ENCODE peak calls at places on chromosomes 12 and 14, in seven cellular contexts. A, P, J, S, X, B and C are unnamed samples.

GRCh38 chr12:117662620-117663395 is 301.4 kb upstream of the NOS1 start:
- DNase-seq in B (no peak), S (peak), X (no peak), J (no peak), A (no peak), P (no peak), C (peak)

GRCh38 chr12:93943766-93944165 is 204.6 kb upstream of the PLXNC1 start:
- DNase-seq in P (no peak), A (peak), S (no peak), B (peak), J (peak), X (no peak), C (peak)

GRCh38 chr12:22230280-22230794 is 104.2 kb downstream of the ST8SIA1 start:
- DNase-seq in A (peak), J (no peak), X (no peak), S (no peak), B (no peak), P (no peak), C (no peak)

GRCh38 chr14:86574778-86575129 is 1044.8 kb downstream of the FLRT2 start:
- DNase-seq in J (no peak), X (no peak), A (no peak), P (no peak), S (no peak), B (no peak), C (no peak)

GRCh38 chr12:32240833-32241232 is 134.2 kb downstream of the BICD1 start:
- DNase-seq in J (no peak), S (no peak), X (no peak), P (no peak), A (no peak), B (no peak), C (no peak)

GRCh38 chr12:6180300-6181051 is 19.7 kb upstream of the CD9 start:
- DNase-seq in B (no peak), P (peak), J (peak), X (no peak), S (no peak), A (peak), C (peak)

GRCh38 chr12:100234591-100235304 is 32.1 kb downstream of the DEPDC4 start:
- DNase-seq in X (peak), J (peak), S (no peak), P (no peak), B (no peak), A (peak), C (peak)

GRCh38 chr12:45918818-45919217 is 71.6 kb downstream of the SCAF11 start:
- DNase-seq in X (no peak), P (no peak), A (peak), J (no peak), S (no peak), B (no peak), C (no peak)

GRCh38 chr12:16076553-16076952 is 165.4 kb downstream of the DERA start:
- DNase-seq in P (peak), A (peak), J (peak), X (no peak), S (no peak), B (no peak), C (peak)

GRCh38 chr14:61839452-61839851 is 77.2 kb downstream of the SNAPC1 start:
- DNase-seq in S (no peak), X (no peak), B (no peak), A (peak), P (no peak), J (peak), C (no peak)

GRCh38 chr12:124732275-124733075 is 131.2 kb downstream of the SCARB1 start:
- DNase-seq in S (no peak), P (no peak), B (no peak), J (peak), A (no peak), X (no peak), C (no peak)

GRCh38 chr14:35121026-35121886 is 534 bp downstream of the PPP2R3C start:
- DNase-seq in P (peak), S (no peak), X (no peak), B (no peak), A (peak), J (peak), C (no peak)

GRCh38 chr12:40735551-40736230 is 43.5 kb downstream of the CNTN1 start:
- DNase-seq in B (no peak), P (no peak), S (no peak), J (no peak), A (no peak), X (no peak), C (no peak)

GRCh38 chr12:120180975-120181374 is 13.5 kb downstream of the GCN1 start:
- DNase-seq in X (no peak), B (no peak), S (no peak), A (no peak), P (no peak), J (no peak), C (no peak)

GRCh38 chr14:64035143-64035542 is 182.3 kb downstream of the SYNE2 start:
- DNase-seq in P (no peak), X (no peak), S (no peak), B (no peak), A (peak), J (peak), C (no peak)

GRCh38 chr14:36835145-36835544 is 173.5 kb downstream of the PAX9 start:
- DNase-seq in A (no peak), S (no peak), J (no peak), B (no peak), X (no peak), P (no peak), C (no peak)

GRCh38 chr12:57110189-57111045 is 745 bp downstream of the STAT6 start:
- DNase-seq in X (no peak), A (peak), P (peak), B (peak), J (peak), S (no peak), C (no peak)

GRCh38 chr12:65308601-65309071 is 30.2 kb downstream of the MSRB3 start:
- DNase-seq in J (peak), A (peak), B (no peak), X (no peak), P (no peak), S (no peak), C (no peak)

GRCh38 chr14:92598549-92598905 is 84.9 kb downstream of the RIN3 start:
- DNase-seq in S (no peak), B (no peak), J (no peak), A (no peak), P (no peak), X (no peak), C (no peak)

GRCh38 chr14:68392393-68393085 is 400.3 kb downstream of the ZFP36L1 start:
- DNase-seq in P (peak), X (no peak), B (peak), A (peak), J (peak), S (no peak), C (no peak)

GRCh38 chr12:54033106-54033979 is 493 bp downstream of the HOXC5 start:
- DNase-seq in X (no peak), S (no peak), B (no peak), P (no peak), J (no peak), A (no peak), C (no peak)

GRCh38 chr12:105067511-105068031 is 16.7 kb downstream of the ALDH1L2 start:
- DNase-seq in X (no peak), J (peak), P (no peak), S (no peak), A (peak), B (no peak), C (no peak)

GRCh38 chr14:102362084-102362483 is 606 bp downstream of the CINP start:
- DNase-seq in A (peak), J (no peak), S (no peak), B (no peak), X (peak), P (no peak), C (no peak)

GRCh38 chr12:10213168-10214130 is 772 bp downstream of the GABARAPL1 start:
- DNase-seq in P (peak), X (no peak), S (no peak), A (peak), J (peak), B (peak), C (peak)

GRCh38 chr14:102525213-102526143 is 15.9 kb upstream of the ANKRD9 start:
- DNase-seq in A (peak), X (peak), B (no peak), S (no peak), P (peak), J (peak), C (peak)

GRCh38 chr12:14557966-14558365 is 9.7 kb downstream of the PLBD1 start:
- DNase-seq in A (no peak), P (no peak), B (no peak), J (no peak), X (no peak), S (no peak), C (no peak)

GRCh38 chr14:61472801-61473376 is 151.5 kb downstream of the PRKCH start:
- DNase-seq in X (no peak), S (no peak), P (no peak), J (peak), B (no peak), A (peak), C (no peak)

GRCh38 chr12:61037792-61038191 is 1222.4 kb upstream of the USP15 start:
- DNase-seq in J (no peak), X (no peak), P (no peak), A (no peak), S (no peak), B (no peak), C (no peak)

GRCh38 chr12:27915536-27915935 is 57.0 kb downstream of the PTHLH start:
- DNase-seq in B (no peak), J (no peak), A (no peak), X (no peak), S (no peak), P (no peak), C (no peak)

GRCh38 chr12:27914956-27915355 is 57.6 kb downstream of the PTHLH start:
- DNase-seq in J (no peak), P (no peak), X (no peak), A (no peak), S (no peak), B (no peak), C (no peak)

GRCh38 chr12:27913999-27914614 is 58.4 kb downstream of the PTHLH start:
- DNase-seq in B (no peak), S (no peak), J (no peak), P (no peak), A (no peak), X (peak), C (no peak)

GRCh38 chr12:27907766-27908165 is 64.8 kb downstream of the PTHLH start:
- DNase-seq in X (no peak), P (no peak), A (no peak), J (no peak), B (no peak), S (peak), C (no peak)

GRCh38 chr12:27911397-27911796 is 61.1 kb downstream of the PTHLH start:
- DNase-seq in J (no peak), S (no peak), A (no peak), B (no peak), P (no peak), X (no peak), C (no peak)
- TF ChIP-seq CTCF in J (no peak), S (no peak), A (no peak), B (no peak), P (no peak), X (no peak), C (no peak)

GRCh38 chr14:94113490-94113889 is 3.0 kb downstream of the IFI27 start:
- DNase-seq in A (no peak), J (peak), X (no peak), P (peak), S (no peak), B (peak), C (no peak)

GRCh38 chr14:94115068-94115591 is 4.6 kb downstream of the IFI27 start:
- DNase-seq in P (peak), A (no peak), X (no peak), J (peak), S (no peak), B (peak), C (no peak)

GRCh38 chr14:94113073-94113472 is 2.5 kb downstream of the IFI27 start:
- DNase-seq in X (no peak), P (no peak), S (no peak), B (peak), J (no peak), A (no peak), C (no peak)

GRCh38 chr14:94114589-94115067 is 4.1 kb downstream of the IFI27 start:
- DNase-seq in J (no peak), B (peak), A (no peak), X (no peak), P (no peak), S (no peak), C (no peak)

GRCh38 chr14:94113908-94114588 is 3.5 kb downstream of the IFI27 start:
- DNase-seq in P (no peak), J (no peak), B (peak), A (peak), X (no peak), S (no peak), C (no peak)
- H3K27ac ChIP-seq in P (peak), J (no peak), B (peak), A (no peak), X (no peak), S (no peak), C (no peak)

GRCh38 chr12:2679816-2680675 is 114.7 kb upstream of the FKBP4 start:
- DNase-seq in J (no peak), X (no peak), B (no peak), P (no peak), S (no peak), A (no peak), C (no peak)

GRCh38 chr12:2680676-2681039 is 114.1 kb upstream of the FKBP4 start:
- DNase-seq in J (no peak), B (no peak), S (no peak), X (no peak), P (no peak), A (no peak), C (no peak)

GRCh38 chr12:2681426-2682205 is 113.2 kb upstream of the FKBP4 start:
- DNase-seq in B (no peak), S (no peak), X (no peak), A (no peak), P (no peak), J (no peak), C (no peak)

GRCh38 chr12:2683283-2684025 is 111.3 kb upstream of the FKBP4 start:
- DNase-seq in X (no peak), J (no peak), P (peak), A (no peak), B (no peak), S (no peak), C (no peak)

GRCh38 chr12:2682301-2683282 is 112.2 kb upstream of the FKBP4 start:
- DNase-seq in A (peak), S (no peak), X (no peak), B (no peak), P (no peak), J (peak), C (peak)
- TF ChIP-seq CTCF in A (peak), S (peak), X (peak), B (peak), P (peak), J (peak), C (peak)

GRCh38 chr14:71474291-71474690 is 457.9 kb upstream of the RGS6 start:
- DNase-seq in X (no peak), J (no peak), S (no peak), A (no peak), B (no peak), P (no peak), C (no peak)

GRCh38 chr14:71472961-71473340 is 459.3 kb upstream of the RGS6 start:
- DNase-seq in S (no peak), X (no peak), P (no peak), A (no peak), J (no peak), B (no peak), C (no peak)

GRCh38 chr14:71473843-71474242 is 458.4 kb upstream of the RGS6 start:
- DNase-seq in X (no peak), S (no peak), A (no peak), J (no peak), P (no peak), B (no peak), C (no peak)

GRCh38 chr14:71471604-71472003 is 460.6 kb upstream of the RGS6 start:
- DNase-seq in X (no peak), S (no peak), J (no peak), P (no peak), A (no peak), B (no peak), C (no peak)

GRCh38 chr14:71472281-71472960 is 459.8 kb upstream of the RGS6 start:
- DNase-seq in X (no peak), J (peak), A (peak), S (no peak), P (no peak), B (no peak), C (no peak)
- H3K27ac ChIP-seq in X (peak), J (no peak), A (no peak), S (no peak), P (no peak), B (no peak), C (no peak)

DNA sequence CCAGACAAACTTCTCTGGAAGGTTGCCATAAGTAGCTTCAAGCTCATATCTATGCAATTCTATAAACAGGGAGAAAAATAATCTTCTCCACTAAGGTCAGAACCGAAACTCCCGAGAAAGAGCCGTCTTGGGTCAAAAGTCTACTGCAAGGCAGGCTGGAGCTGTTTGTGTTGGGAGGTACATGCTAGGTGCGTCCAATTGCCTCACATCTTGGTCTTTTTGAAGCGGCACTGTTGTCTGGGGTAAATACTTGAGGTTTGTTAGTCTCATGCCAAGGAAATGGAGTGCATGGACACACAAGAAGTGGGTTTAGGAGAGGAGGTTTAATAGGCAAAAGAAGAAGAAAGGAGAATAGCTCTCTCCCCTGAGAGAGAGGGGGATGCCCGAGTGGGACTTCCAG is 674.7 kb upstream of the TMEM132C start:
- DNase-seq in X (no peak), A (no peak), S (no peak), P (no peak), J (no peak), B (no peak), C (no peak)
- TF ChIP-seq CTCF in X (no peak), A (no peak), S (no peak), P (no peak), J (no peak), B (no peak), C (no peak)